ENCODE peak calls at places on chromosomes 13 and 19, in seven cellular contexts. E, N, W, J, A, C and H are unnamed samples. For H3K4me1, the result is how much of the 10 kb centered on the place peaks cover.

GRCh38 chr19:16589917-16590316 is 17.7 kb upstream of the SLC35E1 start:
- DNase-seq in E (no peak), N (peak), W (no peak), J (no peak), A (no peak), C (no peak), H (no peak)

GRCh38 chr13:112486386-112487126 is 101.4 kb downstream of the TUBGCP3 start:
- DNase-seq in E (no peak), N (no peak), W (no peak), J (no peak), A (no peak), C (no peak), H (no peak)

GRCh38 chr13:29849731-29850212 is 645 bp downstream of the UBL3 start:
- DNase-seq in E (peak), N (peak), W (peak), J (peak), A (no peak), C (peak), H (no peak)

GRCh38 chr13:77701305-77701704 is 3.8 kb downstream of the SLAIN1 start:
- DNase-seq in E (no peak), N (no peak), W (no peak), J (no peak), A (no peak), C (no peak), H (no peak)

GRCh38 chr19:35742121-35742724 is at the start of gene IGFLR1:
- DNase-seq in E (peak), N (peak), W (peak), J (no peak), A (no peak), C (no peak), H (no peak)

GRCh38 chr13:30870049-30870884 is 35.8 kb upstream of the MEDAG start:
- DNase-seq in E (peak), N (peak), W (peak), J (peak), A (no peak), C (peak), H (peak)

GRCh38 chr19:13024126-13024957 is 29.1 kb downstream of the NFIX start:
- DNase-seq in E (no peak), N (no peak), W (no peak), J (no peak), A (no peak), C (no peak), H (no peak)

GRCh38 chr13:99113351-99113750 is 87.3 kb upstream of the UBAC2 start:
- DNase-seq in E (no peak), N (no peak), W (no peak), J (no peak), A (no peak), C (no peak), H (no peak)

GRCh38 chr19:12969292-12969988 is at the start of gene DAND5:
- DNase-seq in E (no peak), N (no peak), W (peak), J (no peak), A (no peak), C (no peak), H (no peak)

GRCh38 chr19:35297922-35298321 is 6.0 kb downstream of the MAG start:
- DNase-seq in E (no peak), N (no peak), W (no peak), J (no peak), A (no peak), C (no peak), H (no peak)

GRCh38 chr13:41004875-41005693 is 14.0 kb downstream of the ELF1 start:
- DNase-seq in E (no peak), N (no peak), W (no peak), J (no peak), A (no peak), C (no peak), H (no peak)

GRCh38 chr13:99481357-99481756 is 19.9 kb upstream of the TM9SF2 start:
- DNase-seq in E (no peak), N (no peak), W (no peak), J (no peak), A (no peak), C (no peak), H (no peak)

GRCh38 chr13:41273806-41274441 is 10.5 kb upstream of the MTRF1 start:
- DNase-seq in E (no peak), N (no peak), W (no peak), J (no peak), A (no peak), C (no peak), H (no peak)

GRCh38 chr13:78881054-78881453 is 222.1 kb upstream of the OBI1 start:
- DNase-seq in E (no peak), N (no peak), W (no peak), J (no peak), A (no peak), C (no peak), H (no peak)

GRCh38 chr13:67574320-67575233 is 344.4 kb upstream of the PCDH9 start:
- DNase-seq in E (no peak), N (no peak), W (no peak), J (no peak), A (no peak), C (no peak), H (no peak)

GRCh38 chr19:45173816-45174215 is 4.2 kb downstream of the TRAPPC6A start:
- DNase-seq in E (no peak), N (no peak), W (no peak), J (no peak), A (no peak), C (no peak), H (no peak)

GRCh38 chr13:114019367-114019766 is 45.5 kb upstream of the C13orf46 start:
- DNase-seq in E (no peak), N (no peak), W (no peak), J (no peak), A (no peak), C (no peak), H (no peak)

GRCh38 chr13:67438465-67438864 is 208.3 kb upstream of the PCDH9 start:
- DNase-seq in E (no peak), N (no peak), W (no peak), J (no peak), A (no peak), C (no peak), H (no peak)

GRCh38 chr13:25783480-25784081 is 268.2 kb downstream of the SHISA2 start:
- DNase-seq in E (no peak), N (no peak), W (no peak), J (no peak), A (no peak), C (no peak), H (no peak)

GRCh38 chr13:40343550-40344269 is 322.7 kb downstream of the FOXO1 start:
- DNase-seq in E (no peak), N (no peak), W (no peak), J (no peak), A (no peak), C (no peak), H (no peak)

GRCh38 chr13:99434258-99434788 is 66.9 kb upstream of the TM9SF2 start:
- DNase-seq in E (peak), N (peak), W (peak), J (no peak), A (no peak), C (no peak), H (no peak)

GRCh38 chr13:24747248-24748151 is 16.5 kb upstream of the RNF17 start:
- DNase-seq in E (peak), N (no peak), W (no peak), J (no peak), A (no peak), C (no peak), H (no peak)

GRCh38 chr13:23868521-23868920 is 20.7 kb downstream of the MIPEP start:
- DNase-seq in E (no peak), N (no peak), W (no peak), J (no peak), A (no peak), C (no peak), H (no peak)

GRCh38 chr13:72199640-72200039 is 332.6 kb upstream of the DACH1 start:
- DNase-seq in E (no peak), N (no peak), W (no peak), J (no peak), A (no peak), C (no peak), H (no peak)

GRCh38 chr19:53519431-53519830 is 18.5 kb upstream of the ZNF331 start:
- DNase-seq in E (no peak), N (peak), W (no peak), J (peak), A (no peak), C (no peak), H (no peak)

GRCh38 chr13:27765650-27766049 is 26.6 kb upstream of the GSX1 start:
- DNase-seq in E (no peak), N (no peak), W (no peak), J (no peak), A (no peak), C (no peak), H (no peak)

GRCh38 chr13:36919833-36920611 is at the start of gene SMAD9:
- DNase-seq in E (peak), N (peak), W (peak), J (peak), A (no peak), C (no peak), H (peak)

GRCh38 chr19:39240421-39240820 is 4.4 kb downstream of the IFNL3 start:
- DNase-seq in E (no peak), N (no peak), W (no peak), J (no peak), A (no peak), C (no peak), H (no peak)

GRCh38 chr13:31209172-31209818 is 9.5 kb downstream of the B3GLCT start:
- DNase-seq in E (peak), N (no peak), W (peak), J (peak), A (peak), C (no peak), H (peak)

GRCh38 chr19:14772467-14772866 is 5.9 kb downstream of the ADGRE2 start:
- DNase-seq in E (no peak), N (no peak), W (no peak), J (no peak), A (no peak), C (no peak), H (no peak)

GRCh38 chr19:5166262-5166661 is 174.3 kb downstream of the PTPRS start:
- DNase-seq in E (no peak), N (no peak), W (no peak), J (no peak), A (no peak), C (no peak), H (no peak)

GRCh38 chr19:42606660-42607351 is 12.1 kb upstream of the CEACAM8 start:
- DNase-seq in E (peak), N (peak), W (peak), J (no peak), A (peak), C (no peak), H (no peak)

GRCh38 chr19:13859361-13859880 is 17.5 kb upstream of the NANOS3 start:
- DNase-seq in E (no peak), N (no peak), W (no peak), J (no peak), A (peak), C (no peak), H (no peak)

GRCh38 chr19:42436006-42436405 is 6.7 kb downstream of the CXCL17 start:
- DNase-seq in E (no peak), N (peak), W (no peak), J (no peak), A (no peak), C (no peak), H (peak)

GRCh38 chr19:48578891-48579290 is 26.9 kb downstream of the SULT2B1 start:
- DNase-seq in E (no peak), N (no peak), W (no peak), J (no peak), A (no peak), C (no peak), H (no peak)

GRCh38 chr13:113405481-113406300 is 41.8 kb upstream of the GRTP1 start:
- DNase-seq in E (no peak), N (no peak), W (no peak), J (no peak), A (no peak), C (peak), H (peak)

GRCh38 chr13:52651880-52652169 is 811 bp upstream of the SUGT1 start:
- DNase-seq in E (no peak), N (no peak), W (no peak), J (no peak), A (no peak), C (no peak), H (no peak)

GRCh38 chr13:26628706-26629105 is 71.2 kb downstream of the WASF3 start:
- DNase-seq in E (peak), N (no peak), W (no peak), J (no peak), A (no peak), C (no peak), H (no peak)

GRCh38 chr19:2392366-2392765 is 32.3 kb downstream of the TMPRSS9 start:
- DNase-seq in E (no peak), N (no peak), W (no peak), J (no peak), A (no peak), C (no peak), H (no peak)

GRCh38 chr19:2391118-2391725 is 31.2 kb downstream of the TMPRSS9 start:
- DNase-seq in E (no peak), N (peak), W (peak), J (no peak), A (no peak), C (no peak), H (peak)

GRCh38 chr19:2394669-2395292 is 32.6 kb downstream of the TIMM13 start:
- DNase-seq in E (peak), N (no peak), W (no peak), J (no peak), A (no peak), C (no peak), H (no peak)

GRCh38 chr19:2389594-2389993 is 29.5 kb downstream of the TMPRSS9 start:
- DNase-seq in E (no peak), N (no peak), W (no peak), J (no peak), A (no peak), C (no peak), H (no peak)

GRCh38 chr19:2394054-2394668 is 33.2 kb downstream of the TIMM13 start:
- DNase-seq in E (peak), N (peak), W (no peak), J (no peak), A (no peak), C (no peak), H (peak)
- H3K27ac ChIP-seq in E (peak), N (peak), W (no peak), J (no peak), A (no peak), C (no peak), H (no peak)

GRCh38 chr19:18173572-18174294 is at the start of gene IFI30:
- DNase-seq in E (peak), N (peak), W (peak), J (peak), A (no peak), C (no peak), H (peak)
- H3K4me1 ChIP-seq in E (under half), N (under half), W (under half), J (under half), A (under half), C (under half), H (under half)

GRCh38 chr19:6833166-6833790 is 54.1 kb upstream of the ADGRE1 start:
- DNase-seq in E (no peak), N (no peak), W (no peak), J (no peak), A (no peak), C (no peak), H (no peak)
- TF ChIP-seq EP300 in E (no peak), N (no peak), W (no peak), J (no peak), A (no peak), C (no peak), H (no peak)

DNA sequence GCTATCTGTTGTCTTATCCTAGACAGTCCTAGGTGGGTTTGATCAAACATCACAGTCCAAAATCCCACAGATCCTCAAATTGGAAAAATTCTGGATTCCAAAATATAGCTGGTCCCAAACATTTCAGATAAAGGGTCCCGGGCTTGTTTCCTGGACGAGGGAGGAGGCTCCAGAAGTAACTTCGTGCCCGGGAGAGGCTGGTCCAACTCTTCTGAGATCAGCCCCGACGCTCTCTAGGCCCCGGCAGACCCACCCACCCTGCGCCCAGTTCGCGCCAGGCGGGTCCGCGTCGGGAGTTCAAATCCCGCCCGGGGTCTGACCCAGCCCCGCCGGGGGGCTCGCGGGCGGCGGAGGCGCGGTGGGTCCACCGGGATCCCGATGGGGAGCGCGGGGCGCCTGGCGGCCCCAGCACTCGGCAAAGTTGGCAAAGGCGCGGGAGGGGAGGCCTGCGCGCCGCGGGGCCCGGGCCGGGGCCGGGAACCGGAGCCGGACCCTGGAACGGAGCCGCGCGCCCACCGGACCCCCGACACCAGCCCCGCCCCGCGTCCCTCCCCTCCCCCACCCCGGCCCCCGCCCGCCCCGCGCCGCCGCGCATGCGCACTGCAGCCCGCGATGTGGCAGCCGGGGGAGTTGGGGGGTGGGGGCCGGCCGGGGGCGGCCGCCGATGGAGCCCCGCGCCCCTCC is 513 bp downstream of the MIER2 start:
- DNase-seq in E (no peak), N (no peak), W (no peak), J (peak), A (no peak), C (no peak), H (no peak)
- H3K27ac ChIP-seq in E (peak), N (peak), W (peak), J (no peak), A (peak), C (peak), H (peak)

GRCh38 chr19:28296506-28296905 is 916.4 kb downstream of the UQCRFS1 start:
- DNase-seq in E (no peak), N (no peak), W (no peak), J (no peak), A (no peak), C (no peak), H (no peak)
- H3K4me1 ChIP-seq in E (under half), N (under half), W (under half), J (under half), A (under half), C (under half), H (under half)

DNA sequence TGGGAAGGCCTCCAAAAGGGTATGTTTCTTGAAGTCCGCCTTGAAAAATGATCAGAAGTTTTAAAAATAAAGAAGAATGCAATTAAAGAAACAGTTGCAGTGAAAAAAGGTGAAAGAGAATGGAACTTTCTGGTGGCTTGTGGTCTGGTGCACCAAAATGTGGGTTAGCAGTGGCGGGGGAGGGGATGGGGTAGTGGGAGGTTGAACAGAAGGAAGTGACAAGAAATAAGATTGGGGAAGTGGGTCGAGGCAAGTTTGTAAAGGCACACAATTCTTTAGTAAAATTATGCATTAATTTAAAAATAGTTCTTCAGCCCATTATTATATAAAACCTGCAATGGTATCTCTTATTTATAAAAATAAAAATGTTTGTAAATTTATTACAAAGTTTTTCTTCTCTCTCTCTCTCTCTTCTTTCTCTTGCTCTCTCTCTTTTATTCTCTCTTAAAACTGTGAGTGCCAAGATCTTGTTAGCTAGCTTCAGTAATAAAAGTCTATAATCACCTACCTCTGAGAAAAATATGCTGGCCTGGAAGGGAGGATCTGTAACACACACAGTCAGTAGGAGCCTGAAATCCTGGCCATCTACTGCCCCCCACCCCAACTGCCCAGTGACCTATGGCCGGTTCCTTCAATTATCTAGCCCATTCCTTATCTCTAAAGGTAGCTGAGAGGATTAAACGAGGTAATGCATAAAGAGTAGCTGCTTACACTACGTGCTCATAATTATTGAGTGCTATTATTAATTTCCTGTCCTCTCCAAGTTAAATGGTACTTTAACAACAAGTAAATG is 2.2 kb downstream of the LCP1 start:
- DNase-seq in E (peak), N (peak), W (peak), J (no peak), A (no peak), C (no peak), H (peak)
- TF ChIP-seq EP300 in E (no peak), N (no peak), W (no peak), J (no peak), A (no peak), C (no peak), H (peak)

GRCh38 chr19:38003427-38004099 is 96.6 kb downstream of the SIPA1L3 start:
- DNase-seq in E (peak), N (peak), W (peak), J (peak), A (no peak), C (peak), H (peak)
- H3K27ac ChIP-seq in E (peak), N (peak), W (peak), J (peak), A (peak), C (peak), H (peak)

GRCh38 chr13:111382411-111382810 is 62.0 kb downstream of the TEX29 start:
- DNase-seq in E (no peak), N (no peak), W (peak), J (no peak), A (no peak), C (peak), H (no peak)

GRCh38 chr13:111383591-111384440 is 63.4 kb downstream of the TEX29 start:
- DNase-seq in E (no peak), N (peak), W (peak), J (no peak), A (no peak), C (peak), H (no peak)

GRCh38 chr13:111382877-111383276 is 62.4 kb downstream of the TEX29 start:
- DNase-seq in E (no peak), N (no peak), W (peak), J (no peak), A (no peak), C (no peak), H (no peak)

GRCh38 chr13:111384441-111385181 is 64.2 kb downstream of the TEX29 start:
- DNase-seq in E (no peak), N (no peak), W (peak), J (no peak), A (no peak), C (peak), H (no peak)

GRCh38 chr13:111380431-111380830 is 60.0 kb downstream of the TEX29 start:
- DNase-seq in E (no peak), N (no peak), W (peak), J (no peak), A (no peak), C (no peak), H (no peak)
- H3K4me1 ChIP-seq in E (under half), N (under half), W (under half), J (under half), A (under half), C (under half), H (under half)

GRCh38 chr19:28424041-28424440 is 788.9 kb downstream of the UQCRFS1 start:
- DNase-seq in E (no peak), N (no peak), W (no peak), J (no peak), A (no peak), C (no peak), H (no peak)
- TF ChIP-seq EP300 in E (no peak), N (no peak), W (no peak), J (no peak), A (no peak), C (no peak), H (no peak)

GRCh38 chr19:49805822-49806612 is 7.1 kb downstream of the FUZ start:
- DNase-seq in E (no peak), N (no peak), W (no peak), J (no peak), A (no peak), C (peak), H (no peak)

GRCh38 chr19:49808762-49809154 is 4.3 kb downstream of the FUZ start:
- DNase-seq in E (peak), N (peak), W (peak), J (peak), A (peak), C (peak), H (peak)

GRCh38 chr19:49806613-49806946 is 6.5 kb downstream of the FUZ start:
- DNase-seq in E (no peak), N (no peak), W (no peak), J (no peak), A (no peak), C (peak), H (no peak)

GRCh38 chr19:49807888-49808675 is 5.0 kb downstream of the FUZ start:
- DNase-seq in E (no peak), N (no peak), W (no peak), J (no peak), A (no peak), C (peak), H (no peak)

GRCh38 chr19:49807174-49807830 is 5.8 kb downstream of the FUZ start:
- DNase-seq in E (no peak), N (no peak), W (no peak), J (no peak), A (no peak), C (peak), H (no peak)
- H3K27ac ChIP-seq in E (no peak), N (no peak), W (peak), J (no peak), A (no peak), C (no peak), H (no peak)